ENCODE peak calls at places on chromosomes 11 and 22, in seven cellular contexts. One of them, this sample, is unnamed.

GRCh38 chr22:31089101-31090100 is 8.3 kb downstream of the SMTN start:
- DNase-seq in naive thymus-derived CD4-positive, alpha-beta T cell: peak; percentile 31
- DNase-seq in GM19239: peak; percentile 79
- DNase-seq in epithelial cell of esophagus: no peak
- DNase-seq in GM06990: peak; percentile 46
- DNase-seq in effector memory CD8-positive, alpha-beta T cell: no peak
- DNase-seq in thoracic aorta: no peak
- DNase-seq in this sample: no peak

GRCh38 chr22:18035740-18036139 is 11.4 kb upstream of the MICAL3 start:
- DNase-seq in naive thymus-derived CD4-positive, alpha-beta T cell: no peak
- DNase-seq in GM19239: no peak
- DNase-seq in epithelial cell of esophagus: peak; percentile 95
- DNase-seq in GM06990: no peak
- DNase-seq in effector memory CD8-positive, alpha-beta T cell: no peak
- DNase-seq in thoracic aorta: no peak
- DNase-seq in this sample: no peak

GRCh38 chr11:58121101-58121500 is 4.2 kb downstream of the OR9I1 start:
- DNase-seq in naive thymus-derived CD4-positive, alpha-beta T cell: no peak
- DNase-seq in GM19239: no peak
- DNase-seq in epithelial cell of esophagus: no peak
- DNase-seq in GM06990: no peak
- DNase-seq in effector memory CD8-positive, alpha-beta T cell: no peak
- DNase-seq in thoracic aorta: no peak
- DNase-seq in this sample: no peak

GRCh38 chr11:106706355-106706754 is 311.9 kb downstream of the GUCY1A2 start:
- DNase-seq in naive thymus-derived CD4-positive, alpha-beta T cell: no peak
- DNase-seq in GM19239: no peak
- DNase-seq in epithelial cell of esophagus: peak; percentile 95
- DNase-seq in GM06990: no peak
- DNase-seq in effector memory CD8-positive, alpha-beta T cell: no peak
- DNase-seq in thoracic aorta: no peak
- DNase-seq in this sample: no peak

GRCh38 chr11:18229501-18229900 is 7.1 kb downstream of the SAA4 start:
- DNase-seq in naive thymus-derived CD4-positive, alpha-beta T cell: no peak
- DNase-seq in GM19239: peak; percentile 45
- DNase-seq in epithelial cell of esophagus: no peak
- DNase-seq in GM06990: peak; percentile 58
- DNase-seq in effector memory CD8-positive, alpha-beta T cell: no peak
- DNase-seq in thoracic aorta: no peak
- DNase-seq in this sample: no peak

GRCh38 chr11:126624491-126624890 is 269.0 kb downstream of the ST3GAL4 start:
- DNase-seq in naive thymus-derived CD4-positive, alpha-beta T cell: no peak
- DNase-seq in GM19239: no peak
- DNase-seq in epithelial cell of esophagus: no peak
- DNase-seq in GM06990: no peak
- DNase-seq in effector memory CD8-positive, alpha-beta T cell: no peak
- DNase-seq in thoracic aorta: no peak
- DNase-seq in this sample: no peak

GRCh38 chr11:14902650-14903350 is 10.8 kb upstream of the CYP2R1 start:
- DNase-seq in naive thymus-derived CD4-positive, alpha-beta T cell: no peak
- DNase-seq in GM19239: no peak
- DNase-seq in epithelial cell of esophagus: peak; percentile 87
- DNase-seq in GM06990: no peak
- DNase-seq in effector memory CD8-positive, alpha-beta T cell: no peak
- DNase-seq in thoracic aorta: no peak
- DNase-seq in this sample: no peak

GRCh38 chr11:108931168-108931567 is 266.3 kb downstream of the DDX10 start:
- DNase-seq in naive thymus-derived CD4-positive, alpha-beta T cell: no peak
- DNase-seq in GM19239: no peak
- DNase-seq in epithelial cell of esophagus: peak; percentile 38
- DNase-seq in GM06990: no peak
- DNase-seq in effector memory CD8-positive, alpha-beta T cell: no peak
- DNase-seq in thoracic aorta: no peak
- DNase-seq in this sample: no peak

GRCh38 chr22:20001082-20001638 is 15.5 kb downstream of the ARVCF start:
- DNase-seq in naive thymus-derived CD4-positive, alpha-beta T cell: no peak
- DNase-seq in GM19239: no peak
- DNase-seq in epithelial cell of esophagus: no peak
- DNase-seq in GM06990: no peak
- DNase-seq in effector memory CD8-positive, alpha-beta T cell: no peak
- DNase-seq in thoracic aorta: no peak
- DNase-seq in this sample: no peak

GRCh38 chr11:61079416-61080150 is 22.7 kb upstream of the CD5 start:
- DNase-seq in naive thymus-derived CD4-positive, alpha-beta T cell: no peak
- DNase-seq in GM19239: no peak
- DNase-seq in epithelial cell of esophagus: no peak
- DNase-seq in GM06990: no peak
- DNase-seq in effector memory CD8-positive, alpha-beta T cell: no peak
- DNase-seq in thoracic aorta: no peak
- DNase-seq in this sample: no peak

GRCh38 chr11:19597194-19597593 is 115.4 kb upstream of the NAV2 start:
- DNase-seq in naive thymus-derived CD4-positive, alpha-beta T cell: no peak
- DNase-seq in GM19239: no peak
- DNase-seq in epithelial cell of esophagus: peak; percentile 48
- DNase-seq in GM06990: no peak
- DNase-seq in effector memory CD8-positive, alpha-beta T cell: no peak
- DNase-seq in thoracic aorta: no peak
- DNase-seq in this sample: no peak

GRCh38 chr11:113904379-113905101 is at the start of gene HTR3B:
- DNase-seq in naive thymus-derived CD4-positive, alpha-beta T cell: no peak
- DNase-seq in GM19239: no peak
- DNase-seq in epithelial cell of esophagus: no peak
- DNase-seq in GM06990: no peak
- DNase-seq in effector memory CD8-positive, alpha-beta T cell: no peak
- DNase-seq in thoracic aorta: no peak
- DNase-seq in this sample: no peak

GRCh38 chr11:110896358-110896757 is 184.1 kb upstream of the ARHGAP20 start:
- DNase-seq in naive thymus-derived CD4-positive, alpha-beta T cell: no peak
- DNase-seq in GM19239: no peak
- DNase-seq in epithelial cell of esophagus: no peak
- DNase-seq in GM06990: no peak
- DNase-seq in effector memory CD8-positive, alpha-beta T cell: no peak
- DNase-seq in thoracic aorta: no peak
- DNase-seq in this sample: no peak

GRCh38 chr11:114152162-114152561 is 92.7 kb downstream of the ZBTB16 start:
- DNase-seq in naive thymus-derived CD4-positive, alpha-beta T cell: no peak
- DNase-seq in GM19239: no peak
- DNase-seq in epithelial cell of esophagus: no peak
- DNase-seq in GM06990: no peak
- DNase-seq in effector memory CD8-positive, alpha-beta T cell: no peak
- DNase-seq in thoracic aorta: no peak
- DNase-seq in this sample: no peak

This sample was measured in breast epithelium.